ENCODE peak calls at places on chromosomes 1 and 21, in four cellular contexts. M, Z, J and A are unnamed samples.
A peak's percentile ranks its signal among the peaks of the same experiment; 100 is the strongest.

GRCh38 chr1:37476460-37477197 is 2.2 kb downstream of the ZC3H12A start:
- DNase-seq in M (peak; percentile 84), Z (peak; percentile 92), J (no peak), A (no peak)

GRCh38 chr1:44030606-44031050 is 634 bp downstream of the SLC6A9 start:
- DNase-seq in M (peak; percentile 34), Z (peak; percentile 63), J (no peak), A (no peak)

GRCh38 chr1:55474168-55474786 is 259.1 kb upstream of the USP24 start:
- DNase-seq in M (peak; percentile 54), Z (peak; percentile 33), J (no peak), A (no peak)

GRCh38 chr1:45551684-45552083 is 1.1 kb downstream of the AKR1A1 start:
- DNase-seq in M (no peak), Z (no peak), J (no peak), A (no peak)

GRCh38 chr1:66370462-66370907 is 163.5 kb upstream of the SGIP1 start:
- DNase-seq in M (no peak), Z (no peak), J (no peak), A (no peak)

GRCh38 chr1:186212574-186213224 is 162.4 kb downstream of the TPR start:
- DNase-seq in M (peak; percentile 97), Z (peak; percentile 82), J (peak; percentile 32), A (peak; percentile 53)

GRCh38 chr1:84936116-84936810 is 43.3 kb upstream of the LPAR3 start:
- DNase-seq in M (peak; percentile 72), Z (peak; percentile 76), J (peak; percentile 56), A (peak; percentile 69)

GRCh38 chr1:45512641-45513054 is 9.0 kb downstream of the PRDX1 start:
- DNase-seq in M (peak; percentile 71), Z (peak; percentile 60), J (peak; percentile 67), A (peak; percentile 61)

GRCh38 chr1:30881266-30882181 is 27.0 kb downstream of the SDC3 start:
- DNase-seq in M (no peak), Z (no peak), J (no peak), A (no peak)

GRCh38 chr1:26094677-26095383 is 16.8 kb upstream of the PDIK1L start:
- DNase-seq in M (no peak), Z (peak; percentile 45), J (no peak), A (no peak)

GRCh38 chr21:35002879-35003722 is 46.0 kb downstream of the RUNX1 start:
- DNase-seq in M (peak; percentile 92), Z (peak; percentile 48), J (no peak), A (no peak)

GRCh38 chr21:34513109-34513675 is 1.2 kb upstream of the KCNE1 start:
- DNase-seq in M (no peak), Z (no peak), J (no peak), A (no peak)